ENCODE peak calls at places on chromosomes 6 and 20, in five cellular contexts. V, H, I, K and Z are unnamed samples. For H3K4me1, the result is how much of the 10 kb centered on the place peaks cover.

GRCh38 chr20:58099956-58100730 is 128.3 kb downstream of the ANKRD60 start:
- DNase-seq in V (no peak), H (no peak), I (peak), K (no peak), Z (no peak)

GRCh38 chr6:150622941-150623874 is 23.5 kb downstream of the PLEKHG1 start:
- DNase-seq in V (no peak), H (no peak), I (no peak), K (no peak), Z (no peak)

GRCh38 chr20:15637971-15638754 is 935.1 kb downstream of the KIF16B start:
- DNase-seq in V (no peak), H (no peak), I (no peak), K (no peak), Z (no peak)

GRCh38 chr6:32843321-32843978 is 397 bp downstream of the PSMB8 start:
- DNase-seq in V (no peak), H (no peak), I (no peak), K (no peak), Z (no peak)

GRCh38 chr6:128068110-128068460 is 167.2 kb upstream of the THEMIS start:
- DNase-seq in V (no peak), H (no peak), I (no peak), K (no peak), Z (no peak)

GRCh38 chr6:135647521-135647920 is 150.0 kb upstream of the AHI1 start:
- DNase-seq in V (no peak), H (no peak), I (no peak), K (no peak), Z (no peak)

GRCh38 chr6:155120034-155120433 is 124.9 kb downstream of the TIAM2 start:
- DNase-seq in V (no peak), H (no peak), I (peak), K (no peak), Z (no peak)

GRCh38 chr6:41408576-41408975 is 73.2 kb downstream of the NCR2 start:
- DNase-seq in V (no peak), H (no peak), I (no peak), K (no peak), Z (no peak)

GRCh38 chr6:88490865-88491264 is 324.7 kb upstream of the CNR1 start:
- DNase-seq in V (peak), H (no peak), I (no peak), K (no peak), Z (no peak)

GRCh38 chr6:48486876-48487275 is 375.9 kb upstream of the PTCHD4 start:
- DNase-seq in V (no peak), H (no peak), I (no peak), K (no peak), Z (no peak)

GRCh38 chr6:2942916-2943563 is 28.3 kb downstream of the SERPINB6 start:
- DNase-seq in V (no peak), H (no peak), I (peak), K (no peak), Z (peak)

GRCh38 chr6:3777695-3778461 is 26.4 kb upstream of the PXDC1 start:
- DNase-seq in V (no peak), H (no peak), I (no peak), K (no peak), Z (no peak)

GRCh38 chr6:27889628-27890315 is 22.4 kb downstream of the OR2B2 start:
- DNase-seq in V (no peak), H (no peak), I (no peak), K (no peak), Z (no peak)

GRCh38 chr6:151387175-151387574 is 4.2 kb downstream of the ZBTB2 start:
- DNase-seq in V (no peak), H (no peak), I (no peak), K (no peak), Z (no peak)

GRCh38 chr20:17287503-17287902 is 60.7 kb downstream of the PCSK2 start:
- DNase-seq in V (no peak), H (no peak), I (no peak), K (no peak), Z (no peak)

GRCh38 chr6:22247916-22248482 is 48.8 kb downstream of the PRL start:
- DNase-seq in V (peak), H (no peak), I (no peak), K (no peak), Z (no peak)

GRCh38 chr6:156731436-156731835 is 45.7 kb upstream of the ARID1B start:
- DNase-seq in V (peak), H (no peak), I (no peak), K (no peak), Z (no peak)

GRCh38 chr6:52365871-52366540 is 4.1 kb downstream of the PAQR8 start:
- DNase-seq in V (peak), H (no peak), I (no peak), K (no peak), Z (no peak)

GRCh38 chr6:113774122-113774835 is 82.9 kb upstream of the MARCKS start:
- DNase-seq in V (peak), H (no peak), I (no peak), K (no peak), Z (no peak)

GRCh38 chr6:160391419-160392116 is 43.4 kb downstream of the SLC22A3 start:
- DNase-seq in V (peak), H (no peak), I (peak), K (peak), Z (no peak)

GRCh38 chr20:6828794-6829423 is 61.4 kb downstream of the BMP2 start:
- DNase-seq in V (peak), H (peak), I (peak), K (peak), Z (peak)

GRCh38 chr6:99802396-99803031 is 191.5 kb downstream of the MCHR2 start:
- DNase-seq in V (no peak), H (no peak), I (peak), K (no peak), Z (no peak)

GRCh38 chr20:33688938-33689424 is 2.8 kb upstream of the E2F1 start:
- DNase-seq in V (no peak), H (no peak), I (peak), K (no peak), Z (no peak)

GRCh38 chr6:169668203-169668847 is 33.5 kb downstream of the WDR27 start:
- DNase-seq in V (no peak), H (no peak), I (no peak), K (no peak), Z (peak)

GRCh38 chr20:2558581-2559301 is 22.4 kb downstream of the TMC2 start:
- DNase-seq in V (peak), H (no peak), I (no peak), K (peak), Z (no peak)

DNA sequence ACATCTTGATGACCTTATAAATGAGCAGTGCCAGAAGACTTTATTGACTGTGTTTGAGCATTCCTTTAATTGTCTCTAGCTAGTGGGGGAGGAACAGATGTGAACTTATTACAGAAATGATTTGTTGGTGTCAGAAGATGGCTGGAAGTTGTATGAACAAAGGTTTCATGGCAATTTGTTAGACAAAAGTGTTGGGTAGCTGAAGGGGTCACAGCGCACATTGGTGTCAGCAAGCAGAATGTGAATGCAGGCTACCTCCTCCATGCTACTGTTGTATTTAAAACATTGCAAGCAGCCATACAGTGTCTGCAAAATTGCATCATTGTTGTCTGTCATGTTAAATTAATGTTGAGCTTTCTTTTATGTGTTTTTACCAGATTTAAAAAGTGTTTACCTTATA is 6.2 kb downstream of the LRRC1 start:
- DNase-seq in V (no peak), H (no peak), I (no peak), K (no peak), Z (no peak)
- H3K4me1 ChIP-seq in V (under half), H (under half), I (under half), K (under half), Z (under half)

DNA sequence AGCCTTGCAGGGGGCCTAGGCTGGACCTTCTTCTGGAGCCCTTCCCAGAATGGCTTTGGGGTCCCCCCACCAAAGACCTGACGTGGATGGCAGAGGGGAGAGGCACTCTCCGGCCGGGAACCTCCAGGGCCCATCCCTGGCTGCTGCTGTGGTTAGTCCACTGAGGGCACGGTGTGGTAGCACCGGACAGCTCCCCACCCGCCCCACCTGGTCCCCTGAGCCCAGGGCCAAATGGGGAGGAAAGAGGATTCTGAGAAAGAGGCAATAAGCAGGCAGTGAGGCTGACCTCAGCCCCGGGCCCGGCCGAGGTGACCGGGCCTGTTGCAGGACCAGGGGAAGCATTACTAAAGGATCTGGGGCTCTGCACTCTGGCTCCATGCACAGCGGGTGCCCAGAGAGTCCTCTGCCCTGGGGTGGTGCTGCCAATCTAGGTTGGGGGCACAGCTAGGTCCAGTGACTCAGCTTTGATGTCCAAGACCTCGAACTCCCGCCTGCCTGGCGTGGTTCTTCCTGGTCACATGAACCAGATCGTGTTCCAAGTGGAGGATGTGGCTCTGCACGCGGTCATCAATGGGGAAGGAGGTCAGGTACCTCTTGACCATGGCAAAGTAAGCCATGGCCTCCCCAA is 2.2 kb downstream of the CENPB start:
- DNase-seq in V (no peak), H (no peak), I (no peak), K (no peak), Z (no peak)
- H3K4me3 ChIP-seq in V (no peak), H (peak), I (no peak), K (no peak), Z (peak)

DNA sequence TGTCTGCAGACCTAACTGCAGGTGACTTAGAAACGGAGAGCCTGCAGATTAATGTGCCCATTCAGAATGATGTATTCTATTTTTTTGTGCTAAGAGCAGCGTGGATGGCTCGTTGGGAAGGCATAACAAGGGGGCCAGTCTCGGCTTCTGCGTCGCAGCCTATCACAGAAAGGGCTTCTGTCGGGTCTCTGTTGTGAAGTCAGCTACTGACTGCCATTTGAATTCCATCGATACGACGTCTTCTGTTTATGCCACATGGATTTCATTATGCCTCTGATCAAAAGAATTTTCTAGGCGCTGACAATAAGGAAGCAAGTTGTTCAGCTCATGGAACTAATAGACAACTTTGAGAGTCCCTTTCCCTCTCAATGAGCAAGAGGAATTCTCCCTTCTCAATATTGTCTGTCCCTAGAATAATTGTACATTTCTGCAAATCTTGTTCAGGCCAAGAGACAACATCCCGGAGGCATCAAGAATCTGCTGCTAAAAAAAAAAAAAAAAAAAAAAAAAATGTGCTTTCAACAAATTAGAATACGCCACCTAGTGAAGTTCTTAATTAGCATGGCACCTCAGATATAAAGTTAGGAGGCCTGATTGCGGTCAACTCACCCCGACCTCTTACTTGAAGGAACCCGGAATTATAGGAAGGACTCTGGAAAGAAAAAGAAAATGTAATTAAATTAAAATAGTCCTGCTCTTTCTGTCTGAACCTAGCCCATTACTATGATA is 223.9 kb downstream of the TSHZ2 start:
- DNase-seq in V (no peak), H (no peak), I (no peak), K (no peak), Z (no peak)
- TF ChIP-seq CTCF in V (peak), H (no peak), I (no peak), K (no peak), Z (no peak)

GRCh38 chr6:44006872-44007303 is 120.4 kb downstream of the MRPL14 start:
- DNase-seq in V (no peak), H (no peak), I (no peak), K (no peak), Z (no peak)
- H3K4me1 ChIP-seq in V (half or more), H (half or more), I (under half), K (under half), Z (half or more)

GRCh38 chr6:105836889-105837288 is 249.2 kb upstream of the PRDM1 start:
- DNase-seq in V (no peak), H (no peak), I (no peak), K (no peak), Z (no peak)

GRCh38 chr6:105838156-105838555 is 248.0 kb upstream of the PRDM1 start:
- DNase-seq in V (no peak), H (no peak), I (no peak), K (no peak), Z (no peak)

GRCh38 chr6:105834548-105834947 is 251.6 kb upstream of the PRDM1 start:
- DNase-seq in V (no peak), H (no peak), I (no peak), K (no peak), Z (no peak)

GRCh38 chr6:105836379-105836778 is 249.8 kb upstream of the PRDM1 start:
- DNase-seq in V (no peak), H (no peak), I (no peak), K (no peak), Z (no peak)

DNA sequence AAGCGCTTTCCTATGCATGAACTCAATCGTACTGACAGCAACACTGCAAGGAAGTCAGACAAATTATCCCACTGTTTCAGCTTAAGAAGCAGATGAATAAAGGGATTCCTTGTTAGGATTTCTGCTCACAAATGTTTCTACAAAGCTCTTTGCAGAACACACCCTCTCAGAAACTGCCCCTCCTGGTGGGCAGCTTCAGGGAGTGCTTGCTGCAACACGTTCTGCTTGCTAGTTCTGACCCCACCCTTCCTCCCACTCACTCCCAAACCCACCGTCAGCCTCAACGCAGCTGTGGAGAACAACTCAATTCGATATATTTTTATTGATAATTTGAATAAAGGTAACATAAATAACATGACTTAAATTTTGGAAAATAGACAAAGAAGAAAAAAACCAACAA is 250.8 kb upstream of the PRDM1 start:
- DNase-seq in V (no peak), H (no peak), I (peak), K (no peak), Z (no peak)
- H3K4me3 ChIP-seq in V (no peak), H (no peak), I (no peak), K (no peak), Z (no peak)

DNA sequence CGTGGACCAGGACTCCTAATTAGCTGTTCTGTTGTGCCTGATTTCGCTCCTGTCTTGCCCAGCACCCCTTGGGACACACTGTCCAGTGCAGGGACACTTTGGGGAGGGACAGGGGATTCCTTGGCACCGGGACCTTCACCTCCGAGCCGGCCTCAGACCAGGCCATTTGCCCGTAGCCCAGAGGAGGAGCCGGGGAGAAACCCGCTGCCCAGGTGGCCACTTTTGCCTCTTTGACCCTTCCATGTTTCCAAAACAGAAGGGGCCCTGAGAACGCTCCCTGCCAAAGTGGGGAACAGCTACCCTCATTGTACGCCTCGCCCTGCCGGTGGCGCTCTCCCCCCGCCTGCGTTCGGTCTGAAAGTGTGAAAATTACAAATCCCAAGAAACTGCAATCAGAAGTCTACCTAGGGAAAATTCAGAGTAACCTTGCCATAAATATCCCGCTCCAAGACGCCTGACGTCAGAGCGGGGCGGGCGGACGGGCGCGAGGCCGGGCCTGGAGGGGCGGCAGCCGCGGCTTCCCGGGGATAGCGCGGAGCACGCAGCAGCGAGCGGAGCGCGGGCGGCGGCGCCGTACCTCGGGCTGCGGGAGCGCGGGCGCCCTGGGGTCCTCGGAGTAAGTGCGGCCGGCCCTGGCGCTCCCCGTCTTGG is at the start of gene DAAM2:
- DNase-seq in V (peak), H (peak), I (no peak), K (peak), Z (no peak)
- TF ChIP-seq CTCF in V (peak), H (peak), I (no peak), K (peak), Z (peak)

DNA sequence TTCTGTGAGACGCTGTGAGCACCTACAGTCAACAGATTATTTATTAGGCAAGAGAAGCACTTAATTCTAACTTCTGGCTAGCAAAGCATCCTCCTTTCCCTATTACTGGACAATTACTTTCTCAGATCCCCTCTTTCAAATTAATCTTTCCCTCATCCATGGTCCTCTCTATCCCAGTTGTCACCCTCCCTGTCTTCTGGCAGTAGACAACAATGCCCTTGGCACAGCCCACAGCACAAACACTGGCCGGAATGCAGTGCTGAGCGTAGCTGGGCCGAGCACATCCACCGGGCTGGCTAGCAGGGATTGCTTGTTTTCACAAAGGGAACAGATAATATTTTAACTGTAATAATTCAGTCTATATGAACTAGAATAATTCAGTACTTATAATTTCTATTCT is 262.2 kb downstream of the FOXC1 start:
- DNase-seq in V (no peak), H (peak), I (no peak), K (no peak), Z (no peak)
- H3K4me1 ChIP-seq in V (half or more), H (under half), I (under half), K (under half), Z (under half)